ENCODE peak calls at places on chromosomes 13 and 19, in eight cellular contexts. One of them, this sample, is unnamed.

GRCh38 chr13:105814219-105814901 is 721.1 kb downstream of the EFNB2 start:
- DNase-seq in pancreas: no peak
- DNase-seq in nephron progenitor cell: no peak
- DNase-seq in neural progenitor cell: no peak
- DNase-seq in heart right ventricle: no peak
- DNase-seq in cardiac fibroblast: no peak
- DNase-seq in cardiac muscle cell: no peak
- DNase-seq in tibial nerve: no peak
- DNase-seq in this sample: no peak

GRCh38 chr19:14072535-14073231 is at the start of gene MISP3:
- DNase-seq in cardiac fibroblast: peak
- DNase-seq in neural progenitor cell: peak
- DNase-seq in heart right ventricle: no peak
- DNase-seq in cardiac muscle cell: peak
- DNase-seq in tibial nerve: no peak
- DNase-seq in pancreas: peak
- DNase-seq in nephron progenitor cell: peak
- DNase-seq in this sample: no peak

GRCh38 chr13:44117351-44117750 is 237.6 kb downstream of the LACC1 start:
- DNase-seq in cardiac fibroblast: peak
- DNase-seq in nephron progenitor cell: no peak
- DNase-seq in tibial nerve: no peak
- DNase-seq in pancreas: no peak
- DNase-seq in cardiac muscle cell: no peak
- DNase-seq in neural progenitor cell: no peak
- DNase-seq in heart right ventricle: no peak
- DNase-seq in this sample: no peak

GRCh38 chr19:13012690-13013608 is 17.7 kb downstream of the NFIX start:
- DNase-seq in cardiac muscle cell: no peak
- DNase-seq in tibial nerve: peak
- DNase-seq in cardiac fibroblast: peak
- DNase-seq in pancreas: no peak
- DNase-seq in nephron progenitor cell: no peak
- DNase-seq in heart right ventricle: no peak
- DNase-seq in neural progenitor cell: peak
- DNase-seq in this sample: no peak

GRCh38 chr19:54152878-54153524 is 6.5 kb downstream of the LENG1 start:
- DNase-seq in nephron progenitor cell: no peak
- DNase-seq in tibial nerve: no peak
- DNase-seq in pancreas: no peak
- DNase-seq in neural progenitor cell: no peak
- DNase-seq in cardiac fibroblast: no peak
- DNase-seq in cardiac muscle cell: no peak
- DNase-seq in heart right ventricle: no peak
- DNase-seq in this sample: no peak

GRCh38 chr19:7676376-7676775 is 514 bp upstream of the MCEMP1 start:
- DNase-seq in neural progenitor cell: no peak
- DNase-seq in cardiac muscle cell: no peak
- DNase-seq in tibial nerve: no peak
- DNase-seq in nephron progenitor cell: no peak
- DNase-seq in heart right ventricle: no peak
- DNase-seq in cardiac fibroblast: no peak
- DNase-seq in pancreas: no peak
- DNase-seq in this sample: no peak

GRCh38 chr19:43847246-43847645 is 20.1 kb downstream of the ZNF283 start:
- DNase-seq in tibial nerve: no peak
- DNase-seq in nephron progenitor cell: no peak
- DNase-seq in heart right ventricle: no peak
- DNase-seq in cardiac fibroblast: no peak
- DNase-seq in cardiac muscle cell: no peak
- DNase-seq in neural progenitor cell: no peak
- DNase-seq in pancreas: no peak
- DNase-seq in this sample: no peak

GRCh38 chr13:67147257-67148218 is 82.6 kb downstream of the PCDH9 start:
- DNase-seq in neural progenitor cell: peak
- DNase-seq in cardiac fibroblast: peak
- DNase-seq in pancreas: no peak
- DNase-seq in tibial nerve: no peak
- DNase-seq in nephron progenitor cell: no peak
- DNase-seq in cardiac muscle cell: peak
- DNase-seq in heart right ventricle: peak
- DNase-seq in this sample: no peak

GRCh38 chr19:36604656-36605100 is 435 bp upstream of the ZNF382 start:
- DNase-seq in cardiac fibroblast: peak
- DNase-seq in cardiac muscle cell: peak
- DNase-seq in pancreas: peak
- DNase-seq in heart right ventricle: peak
- DNase-seq in nephron progenitor cell: peak
- DNase-seq in tibial nerve: peak
- DNase-seq in neural progenitor cell: peak
- DNase-seq in this sample: no peak

GRCh38 chr13:76522083-76522755 is 364.0 kb downstream of the KCTD12 start:
- DNase-seq in cardiac muscle cell: peak
- DNase-seq in neural progenitor cell: no peak
- DNase-seq in cardiac fibroblast: peak
- DNase-seq in heart right ventricle: no peak
- DNase-seq in tibial nerve: no peak
- DNase-seq in nephron progenitor cell: no peak
- DNase-seq in pancreas: no peak
- DNase-seq in this sample: no peak

GRCh38 chr19:6765738-6766356 is 1.4 kb downstream of the SH2D3A start:
- DNase-seq in heart right ventricle: no peak
- DNase-seq in nephron progenitor cell: no peak
- DNase-seq in cardiac fibroblast: no peak
- DNase-seq in neural progenitor cell: no peak
- DNase-seq in tibial nerve: no peak
- DNase-seq in cardiac muscle cell: no peak
- DNase-seq in pancreas: peak
- DNase-seq in this sample: no peak

GRCh38 chr19:5456130-5456835 is 1.1 kb downstream of the ZNRF4 start:
- DNase-seq in pancreas: no peak
- DNase-seq in cardiac muscle cell: no peak
- DNase-seq in cardiac fibroblast: no peak
- DNase-seq in nephron progenitor cell: no peak
- DNase-seq in tibial nerve: no peak
- DNase-seq in heart right ventricle: no peak
- DNase-seq in neural progenitor cell: no peak
- DNase-seq in this sample: no peak

GRCh38 chr19:41430907-41431306 is 3.7 kb upstream of the B3GNT8 start:
- DNase-seq in heart right ventricle: no peak
- DNase-seq in pancreas: no peak
- DNase-seq in tibial nerve: no peak
- DNase-seq in nephron progenitor cell: no peak
- DNase-seq in cardiac fibroblast: no peak
- DNase-seq in neural progenitor cell: no peak
- DNase-seq in cardiac muscle cell: no peak
- DNase-seq in this sample: no peak
- TF ChIP-seq CTCF in heart right ventricle: no peak
- TF ChIP-seq CTCF in pancreas: no peak
- TF ChIP-seq CTCF in tibial nerve: no peak
- TF ChIP-seq CTCF in nephron progenitor cell: no peak
- TF ChIP-seq CTCF in cardiac fibroblast: no peak
- TF ChIP-seq CTCF in neural progenitor cell: no peak
- TF ChIP-seq CTCF in cardiac muscle cell: no peak
- TF ChIP-seq CTCF in this sample: no peak

GRCh38 chr13:71672527-71672926 is 194.5 kb downstream of the DACH1 start:
- DNase-seq in nephron progenitor cell: no peak
- DNase-seq in neural progenitor cell: no peak
- DNase-seq in tibial nerve: no peak
- DNase-seq in cardiac muscle cell: no peak
- DNase-seq in pancreas: no peak
- DNase-seq in cardiac fibroblast: peak
- DNase-seq in heart right ventricle: no peak
- DNase-seq in this sample: no peak
- TF ChIP-seq CTCF in nephron progenitor cell: peak
- TF ChIP-seq CTCF in neural progenitor cell: peak
- TF ChIP-seq CTCF in tibial nerve: no peak
- TF ChIP-seq CTCF in cardiac muscle cell: peak
- TF ChIP-seq CTCF in pancreas: no peak
- TF ChIP-seq CTCF in cardiac fibroblast: peak
- TF ChIP-seq CTCF in heart right ventricle: no peak
- TF ChIP-seq CTCF in this sample: no peak

GRCh38 chr19:47824396-47824795 is 2.7 kb downstream of the CRX start:
- DNase-seq in cardiac muscle cell: no peak
- DNase-seq in neural progenitor cell: no peak
- DNase-seq in cardiac fibroblast: no peak
- DNase-seq in nephron progenitor cell: no peak
- DNase-seq in pancreas: no peak
- DNase-seq in tibial nerve: no peak
- DNase-seq in heart right ventricle: no peak
- DNase-seq in this sample: no peak
- TF ChIP-seq CTCF in cardiac muscle cell: no peak
- TF ChIP-seq CTCF in neural progenitor cell: peak
- TF ChIP-seq CTCF in cardiac fibroblast: no peak
- TF ChIP-seq CTCF in nephron progenitor cell: no peak
- TF ChIP-seq CTCF in pancreas: no peak
- TF ChIP-seq CTCF in tibial nerve: no peak
- TF ChIP-seq CTCF in heart right ventricle: no peak
- TF ChIP-seq CTCF in this sample: no peak

GRCh38 chr19:35479278-35479677 is 11.0 kb downstream of the KRTDAP start:
- DNase-seq in cardiac fibroblast: no peak
- DNase-seq in cardiac muscle cell: no peak
- DNase-seq in pancreas: no peak
- DNase-seq in tibial nerve: no peak
- DNase-seq in heart right ventricle: no peak
- DNase-seq in nephron progenitor cell: no peak
- DNase-seq in neural progenitor cell: no peak
- DNase-seq in this sample: no peak
- TF ChIP-seq CTCF in cardiac fibroblast: no peak
- TF ChIP-seq CTCF in cardiac muscle cell: no peak
- TF ChIP-seq CTCF in pancreas: no peak
- TF ChIP-seq CTCF in tibial nerve: no peak
- TF ChIP-seq CTCF in heart right ventricle: no peak
- TF ChIP-seq CTCF in nephron progenitor cell: no peak
- TF ChIP-seq CTCF in neural progenitor cell: peak
- TF ChIP-seq CTCF in this sample: no peak

DNA sequence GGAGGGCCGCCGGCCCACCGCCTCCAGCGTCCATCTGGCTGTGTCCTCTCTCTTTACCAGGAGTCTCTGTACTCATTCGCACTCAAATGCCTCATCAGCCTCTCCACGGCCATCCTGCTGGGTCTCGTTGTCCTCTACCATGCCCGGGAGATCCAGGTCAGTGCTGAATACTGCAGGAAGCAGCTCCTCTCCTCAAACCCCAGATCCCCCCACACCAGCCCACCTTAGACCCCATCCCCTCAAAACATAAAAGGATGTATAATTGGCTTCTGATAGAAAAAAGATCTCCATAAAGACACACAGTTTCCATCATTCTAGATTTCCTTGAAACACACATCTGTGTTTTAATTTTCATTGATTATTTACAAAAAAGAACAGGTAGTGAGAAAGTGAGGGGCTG is 8.1 kb downstream of the KCNN1 start:
- DNase-seq in nephron progenitor cell: no peak
- DNase-seq in heart right ventricle: no peak
- DNase-seq in cardiac fibroblast: no peak
- DNase-seq in tibial nerve: no peak
- DNase-seq in neural progenitor cell: no peak
- DNase-seq in pancreas: no peak
- DNase-seq in cardiac muscle cell: no peak
- DNase-seq in this sample: no peak
- TF ChIP-seq CTCF in nephron progenitor cell: no peak
- TF ChIP-seq CTCF in heart right ventricle: no peak
- TF ChIP-seq CTCF in cardiac fibroblast: no peak
- TF ChIP-seq CTCF in tibial nerve: no peak
- TF ChIP-seq CTCF in neural progenitor cell: no peak
- TF ChIP-seq CTCF in pancreas: no peak
- TF ChIP-seq CTCF in cardiac muscle cell: no peak
- TF ChIP-seq CTCF in this sample: no peak

DNA sequence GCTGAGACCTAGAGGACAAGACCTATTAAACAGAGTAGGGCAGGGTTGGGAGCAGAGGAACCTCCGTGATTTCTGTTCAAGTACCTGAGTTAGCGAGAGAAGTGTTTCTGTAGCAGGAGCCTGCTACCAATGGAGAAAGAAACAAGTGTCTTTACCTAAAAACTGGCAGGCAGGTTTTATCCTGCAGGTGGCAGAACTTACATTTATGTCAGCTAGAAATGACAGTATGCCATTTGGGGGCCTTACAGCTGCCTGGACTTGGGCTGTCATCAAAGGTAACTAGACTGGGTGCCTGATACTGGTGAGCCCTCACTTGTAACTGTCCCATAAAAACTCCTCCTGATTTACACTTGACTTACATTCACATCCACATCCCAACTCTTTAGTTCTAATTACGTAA is 185.3 kb upstream of the MIR17HG start:
- DNase-seq in neural progenitor cell: peak
- DNase-seq in pancreas: no peak
- DNase-seq in cardiac muscle cell: peak
- DNase-seq in nephron progenitor cell: no peak
- DNase-seq in tibial nerve: no peak
- DNase-seq in cardiac fibroblast: no peak
- DNase-seq in heart right ventricle: no peak
- DNase-seq in this sample: no peak
- TF ChIP-seq CTCF in neural progenitor cell: peak
- TF ChIP-seq CTCF in pancreas: no peak
- TF ChIP-seq CTCF in cardiac muscle cell: no peak
- TF ChIP-seq CTCF in nephron progenitor cell: no peak
- TF ChIP-seq CTCF in tibial nerve: no peak
- TF ChIP-seq CTCF in cardiac fibroblast: no peak
- TF ChIP-seq CTCF in heart right ventricle: no peak
- TF ChIP-seq CTCF in this sample: peak